ENCODE peak calls at places on chromosomes 5 and 9, in seven cellular contexts. U, B, F, T, J, P and D are unnamed samples.

GRCh38 chr5:3180610-3181009 is 415.0 kb upstream of the IRX1 start:
- DNase-seq in P (no peak), U (peak), F (no peak), B (no peak), T (no peak), J (no peak), D (no peak)

GRCh38 chr5:110899566-110900412 is 161.0 kb downstream of the SLC25A46 start:
- DNase-seq in P (peak), T (no peak), F (no peak), J (peak), B (no peak), U (peak), D (no peak)

GRCh38 chr5:74839228-74839627 is 27.0 kb downstream of the FAM169A start:
- DNase-seq in J (no peak), T (no peak), P (no peak), B (no peak), U (no peak), F (no peak), D (no peak)

GRCh38 chr9:122051401-122052346 is 41.4 kb downstream of the TTLL11 start:
- DNase-seq in F (peak), J (no peak), P (peak), U (no peak), T (no peak), B (no peak), D (no peak)

GRCh38 chr9:98536542-98537173 is 172.1 kb downstream of the GABBR2 start:
- DNase-seq in F (no peak), J (peak), B (no peak), T (no peak), P (no peak), U (peak), D (no peak)

GRCh38 chr5:115262066-115262404 is 642 bp downstream of the PGGT1B start:
- DNase-seq in U (peak), T (no peak), B (peak), J (peak), F (no peak), P (peak), D (no peak)

GRCh38 chr5:145838276-145838675 is 3.1 kb upstream of the PRELID2 start:
- DNase-seq in B (no peak), J (no peak), T (no peak), F (no peak), U (no peak), P (no peak), D (no peak)

GRCh38 chr5:170362102-170362501 is 27.1 kb downstream of the KCNMB1 start:
- DNase-seq in B (no peak), T (no peak), U (no peak), P (no peak), J (no peak), F (no peak), D (no peak)

GRCh38 chr5:139579-140442 is 47.8 kb downstream of the PLEKHG4B start:
- DNase-seq in P (no peak), U (no peak), B (no peak), T (no peak), J (no peak), F (no peak), D (no peak)

GRCh38 chr9:87676976-87677775 is 48.7 kb upstream of the CTSL start:
- DNase-seq in T (no peak), U (no peak), P (no peak), J (no peak), F (no peak), B (no peak), D (no peak)

GRCh38 chr5:93622240-93622885 is 39.3 kb downstream of the NR2F1 start:
- DNase-seq in P (peak), B (no peak), F (no peak), U (peak), T (no peak), J (peak), D (no peak)

GRCh38 chr5:108238936-108239887 is 142.7 kb downstream of the FBXL17 start:
- DNase-seq in P (peak), T (no peak), J (peak), U (peak), B (no peak), F (no peak), D (no peak)

GRCh38 chr5:109409844-109410388 is at the start of gene PJA2:
- DNase-seq in P (peak), F (peak), U (peak), B (peak), J (peak), T (peak), D (peak)
- TF ChIP-seq CTCF in P (no peak), F (peak), U (no peak), B (no peak), J (no peak), T (peak), D (no peak)

GRCh38 chr9:7176574-7176973 is 418.8 kb downstream of the KDM4C start:
- DNase-seq in F (no peak), T (no peak), P (no peak), J (no peak), B (no peak), U (no peak), D (no peak)
- TF ChIP-seq CTCF in F (no peak), T (no peak), P (no peak), J (no peak), B (no peak), U (no peak), D (no peak)

GRCh38 chr5:159899067-159900049 is 16.9 kb upstream of the ADRA1B start:
- DNase-seq in J (peak), F (peak), B (no peak), P (peak), T (no peak), U (no peak), D (no peak)
- TF ChIP-seq CTCF in J (no peak), F (no peak), B (no peak), P (no peak), T (no peak), U (no peak), D (no peak)

GRCh38 chr9:111036068-111036789 is 2.0 kb downstream of the LPAR1 start:
- DNase-seq in T (peak), J (peak), F (no peak), B (no peak), P (peak), U (peak), D (peak)
- TF ChIP-seq CTCF in T (peak), J (peak), F (peak), B (peak), P (peak), U (peak), D (no peak)

GRCh38 chr5:9170026-9170425 is 375.8 kb downstream of the SEMA5A start:
- DNase-seq in F (no peak), B (no peak), J (peak), T (no peak), U (no peak), P (peak), D (no peak)
- TF ChIP-seq CTCF in F (no peak), B (no peak), J (no peak), T (no peak), U (no peak), P (no peak), D (no peak)